ENCODE peak calls at places on chromosomes 1 and 21, in five cellular contexts. One of them, this sample, is unnamed.

GRCh38 chr1:115837762-115838421 is 3.0 kb downstream of the NHLH2 start:
- DNase-seq in endodermal cell: peak; percentile 83
- DNase-seq in left ventricle myocardium inferior: no peak
- DNase-seq in adrenal gland: no peak
- DNase-seq in CD4-positive, alpha-beta memory T cell: no peak
- DNase-seq in this sample: peak; percentile 51

GRCh38 chr1:116915182-116915611 is 5.5 kb downstream of the PTGFRN start:
- DNase-seq in adrenal gland: peak; percentile 65
- DNase-seq in left ventricle myocardium inferior: peak; percentile 22
- DNase-seq in endodermal cell: no peak
- DNase-seq in CD4-positive, alpha-beta memory T cell: no peak
- DNase-seq in this sample: no peak

GRCh38 chr1:170765712-170766330 is 101.9 kb downstream of the PRRX1 start:
- DNase-seq in adrenal gland: no peak
- DNase-seq in CD4-positive, alpha-beta memory T cell: no peak
- DNase-seq in left ventricle myocardium inferior: no peak
- DNase-seq in endodermal cell: no peak
- DNase-seq in this sample: no peak

GRCh38 chr1:64572222-64572900 is 102.4 kb downstream of the CACHD1 start:
- DNase-seq in left ventricle myocardium inferior: no peak
- DNase-seq in CD4-positive, alpha-beta memory T cell: no peak
- DNase-seq in adrenal gland: no peak
- DNase-seq in endodermal cell: no peak
- DNase-seq in this sample: no peak

GRCh38 chr1:15802234-15802965 is 5.0 kb downstream of the UQCRHL start:
- DNase-seq in left ventricle myocardium inferior: no peak
- DNase-seq in endodermal cell: no peak
- DNase-seq in adrenal gland: no peak
- DNase-seq in CD4-positive, alpha-beta memory T cell: no peak
- DNase-seq in this sample: peak; percentile 26

GRCh38 chr1:204846546-204846945 is 24.1 kb upstream of the NFASC start:
- DNase-seq in left ventricle myocardium inferior: no peak
- DNase-seq in endodermal cell: no peak
- DNase-seq in CD4-positive, alpha-beta memory T cell: no peak
- DNase-seq in adrenal gland: no peak
- DNase-seq in this sample: no peak

GRCh38 chr1:228003461-228004330 is 3.1 kb upstream of the WNT3A start:
- DNase-seq in adrenal gland: no peak
- DNase-seq in CD4-positive, alpha-beta memory T cell: no peak
- DNase-seq in endodermal cell: no peak
- DNase-seq in left ventricle myocardium inferior: no peak
- DNase-seq in this sample: no peak

GRCh38 chr1:33612877-33613487 is 140.5 kb downstream of the ZSCAN20 start:
- DNase-seq in CD4-positive, alpha-beta memory T cell: peak; percentile 5
- DNase-seq in adrenal gland: peak; percentile 68
- DNase-seq in left ventricle myocardium inferior: peak; percentile 62
- DNase-seq in endodermal cell: peak; percentile 92
- DNase-seq in this sample: peak; percentile 82

GRCh38 chr1:208541225-208541855 is 297.2 kb upstream of the PLXNA2 start:
- DNase-seq in left ventricle myocardium inferior: no peak
- DNase-seq in adrenal gland: no peak
- DNase-seq in CD4-positive, alpha-beta memory T cell: no peak
- DNase-seq in endodermal cell: no peak
- DNase-seq in this sample: no peak

GRCh38 chr1:39204441-39205081 is at the start of gene MACF1:
- DNase-seq in left ventricle myocardium inferior: peak; percentile 66
- DNase-seq in adrenal gland: peak; percentile 83
- DNase-seq in endodermal cell: peak; percentile 77
- DNase-seq in CD4-positive, alpha-beta memory T cell: no peak
- DNase-seq in this sample: peak; percentile 85

GRCh38 chr1:239274242-239274830 is 112.0 kb upstream of the CHRM3 start:
- DNase-seq in left ventricle myocardium inferior: no peak
- DNase-seq in CD4-positive, alpha-beta memory T cell: no peak
- DNase-seq in endodermal cell: no peak
- DNase-seq in adrenal gland: no peak
- DNase-seq in this sample: no peak

GRCh38 chr1:243942196-243943150 is 92.4 kb upstream of the AKT3 start:
- DNase-seq in endodermal cell: no peak
- DNase-seq in left ventricle myocardium inferior: no peak
- DNase-seq in CD4-positive, alpha-beta memory T cell: no peak
- DNase-seq in adrenal gland: no peak
- DNase-seq in this sample: no peak

GRCh38 chr1:219732814-219733491 is 120.0 kb upstream of the ZC3H11B start:
- DNase-seq in CD4-positive, alpha-beta memory T cell: no peak
- DNase-seq in endodermal cell: no peak
- DNase-seq in left ventricle myocardium inferior: no peak
- DNase-seq in adrenal gland: no peak
- DNase-seq in this sample: no peak

GRCh38 chr1:208203848-208204609 is 40.2 kb downstream of the PLXNA2 start:
- DNase-seq in endodermal cell: peak; percentile 56
- DNase-seq in adrenal gland: no peak
- DNase-seq in left ventricle myocardium inferior: no peak
- DNase-seq in CD4-positive, alpha-beta memory T cell: no peak
- DNase-seq in this sample: no peak

GRCh38 chr1:241138248-241138647 is 218.8 kb downstream of the RGS7 start:
- DNase-seq in adrenal gland: no peak
- DNase-seq in left ventricle myocardium inferior: no peak
- DNase-seq in endodermal cell: no peak
- DNase-seq in CD4-positive, alpha-beta memory T cell: no peak
- DNase-seq in this sample: no peak

GRCh38 chr1:58587667-58588066 is 10.6 kb upstream of the TACSTD2 start:
- DNase-seq in CD4-positive, alpha-beta memory T cell: no peak
- DNase-seq in left ventricle myocardium inferior: no peak
- DNase-seq in endodermal cell: no peak
- DNase-seq in adrenal gland: no peak
- DNase-seq in this sample: no peak

GRCh38 chr1:76867342-76868130 is at the start of gene ST6GALNAC5:
- DNase-seq in endodermal cell: peak; percentile 77
- DNase-seq in adrenal gland: peak; percentile 56
- DNase-seq in left ventricle myocardium inferior: no peak
- DNase-seq in CD4-positive, alpha-beta memory T cell: no peak
- DNase-seq in this sample: peak; percentile 12

GRCh38 chr1:14259191-14259757 is 339.2 kb upstream of the KAZN start:
- DNase-seq in endodermal cell: no peak
- DNase-seq in adrenal gland: peak; percentile 61
- DNase-seq in CD4-positive, alpha-beta memory T cell: no peak
- DNase-seq in left ventricle myocardium inferior: peak; percentile 86
- DNase-seq in this sample: peak; percentile 96

GRCh38 chr1:85850238-85850637 is 142.0 kb upstream of the ZNHIT6 start:
- DNase-seq in adrenal gland: no peak
- DNase-seq in endodermal cell: no peak
- DNase-seq in CD4-positive, alpha-beta memory T cell: no peak
- DNase-seq in left ventricle myocardium inferior: no peak
- DNase-seq in this sample: no peak

GRCh38 chr1:221823149-221823548 is 81.3 kb upstream of the DUSP10 start:
- DNase-seq in endodermal cell: no peak
- DNase-seq in left ventricle myocardium inferior: no peak
- DNase-seq in CD4-positive, alpha-beta memory T cell: no peak
- DNase-seq in adrenal gland: no peak
- DNase-seq in this sample: no peak

GRCh38 chr1:91885716-91886506 is at the start of gene TGFBR3:
- DNase-seq in adrenal gland: peak; percentile 96
- DNase-seq in endodermal cell: peak; percentile 91
- DNase-seq in left ventricle myocardium inferior: peak; percentile 94
- DNase-seq in CD4-positive, alpha-beta memory T cell: peak; percentile 80
- DNase-seq in this sample: peak; percentile 95

GRCh38 chr1:234726359-234726836 is 116.4 kb upstream of the IRF2BP2 start:
- DNase-seq in left ventricle myocardium inferior: no peak
- DNase-seq in CD4-positive, alpha-beta memory T cell: no peak
- DNase-seq in adrenal gland: no peak
- DNase-seq in endodermal cell: peak; percentile 64
- DNase-seq in this sample: peak; percentile 66

GRCh38 chr1:203351037-203351625 is at the start of gene FMOD:
- DNase-seq in adrenal gland: peak; percentile 47
- DNase-seq in endodermal cell: peak; percentile 78
- DNase-seq in CD4-positive, alpha-beta memory T cell: no peak
- DNase-seq in left ventricle myocardium inferior: peak; percentile 29
- DNase-seq in this sample: peak; percentile 85

GRCh38 chr1:54273837-54274192 is 73.8 kb downstream of the MRPL37 start:
- DNase-seq in CD4-positive, alpha-beta memory T cell: no peak
- DNase-seq in adrenal gland: peak; percentile 78
- DNase-seq in left ventricle myocardium inferior: peak; percentile 40
- DNase-seq in endodermal cell: peak; percentile 84
- DNase-seq in this sample: peak; percentile 75

GRCh38 chr21:39062196-39062900 is 120.9 kb downstream of the PSMG1 start:
- DNase-seq in left ventricle myocardium inferior: no peak
- DNase-seq in endodermal cell: no peak
- DNase-seq in CD4-positive, alpha-beta memory T cell: no peak
- DNase-seq in adrenal gland: no peak
- DNase-seq in this sample: no peak

GRCh38 chr21:45427331-45428271 is 22.6 kb downstream of the COL18A1 start:
- DNase-seq in endodermal cell: peak; percentile 96
- DNase-seq in adrenal gland: peak; percentile 99
- DNase-seq in left ventricle myocardium inferior: peak; percentile 42
- DNase-seq in CD4-positive, alpha-beta memory T cell: no peak
- DNase-seq in this sample: peak; percentile 75

GRCh38 chr1:226603030-226603960 is 54.7 kb downstream of the STUM start:
- DNase-seq in CD4-positive, alpha-beta memory T cell: no peak
- DNase-seq in endodermal cell: no peak
- DNase-seq in left ventricle myocardium inferior: peak; percentile 76
- DNase-seq in adrenal gland: peak; percentile 56
- DNase-seq in this sample: peak; percentile 78

GRCh38 chr1:226600254-226600653 is 51.7 kb downstream of the STUM start:
- DNase-seq in left ventricle myocardium inferior: no peak
- DNase-seq in adrenal gland: no peak
- DNase-seq in CD4-positive, alpha-beta memory T cell: no peak
- DNase-seq in endodermal cell: no peak
- DNase-seq in this sample: no peak

GRCh38 chr1:226603976-226604845 is 55.6 kb downstream of the STUM start:
- DNase-seq in CD4-positive, alpha-beta memory T cell: no peak
- DNase-seq in adrenal gland: no peak
- DNase-seq in left ventricle myocardium inferior: no peak
- DNase-seq in endodermal cell: peak; percentile 81
- DNase-seq in this sample: no peak

GRCh38 chr1:226601456-226601855 is 52.9 kb downstream of the STUM start:
- DNase-seq in endodermal cell: no peak
- DNase-seq in adrenal gland: no peak
- DNase-seq in left ventricle myocardium inferior: no peak
- DNase-seq in CD4-positive, alpha-beta memory T cell: no peak
- DNase-seq in this sample: no peak

DNA sequence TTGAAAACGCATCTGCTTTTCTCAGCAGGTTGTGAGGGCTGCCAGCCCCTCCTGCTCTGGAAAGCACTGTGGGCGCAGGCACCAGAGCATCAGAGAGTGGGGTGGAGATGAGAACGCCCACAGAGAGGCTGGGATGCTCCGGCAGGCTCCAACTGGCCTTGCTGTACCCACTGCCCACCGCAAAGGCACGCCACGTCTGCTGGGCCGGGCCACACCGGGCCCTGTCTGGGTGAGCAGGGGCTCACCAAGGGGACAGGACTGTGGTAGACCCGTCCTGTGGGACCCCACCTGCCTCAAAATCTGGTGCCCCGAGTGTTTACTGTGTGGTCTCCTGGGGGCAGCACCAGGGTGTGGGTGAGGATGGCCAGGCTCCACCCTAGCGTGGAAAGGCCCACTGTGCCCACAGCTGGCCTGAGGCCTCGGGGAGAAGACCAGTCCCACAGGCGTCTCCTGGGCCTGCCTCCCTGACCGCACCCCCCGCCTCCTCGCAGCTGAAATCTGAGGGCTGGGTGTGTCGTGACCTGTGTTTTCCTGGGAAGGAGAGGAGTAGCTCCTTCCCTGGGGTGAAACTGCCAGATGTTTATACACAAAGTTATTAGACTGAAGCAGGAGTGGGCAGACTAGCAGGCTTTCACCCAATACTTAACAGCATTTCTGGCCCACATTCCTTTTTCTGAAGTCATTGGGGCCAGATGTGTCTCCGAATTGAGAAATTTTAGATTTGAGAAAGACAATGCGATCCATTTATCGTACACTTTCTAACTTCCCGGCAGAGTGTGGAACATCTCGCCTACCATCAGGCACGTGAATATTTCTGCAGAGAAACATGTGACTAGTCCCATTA is 53.8 kb downstream of the STUM start:
- DNase-seq in left ventricle myocardium inferior: peak; percentile 66
- DNase-seq in endodermal cell: no peak
- DNase-seq in CD4-positive, alpha-beta memory T cell: no peak
- DNase-seq in adrenal gland: no peak
- DNase-seq in this sample: peak; percentile 58
- H3K27me3 ChIP-seq in left ventricle myocardium inferior: no peaks in the 10 kb centered on the region
- H3K27me3 ChIP-seq in endodermal cell: no peaks in the 10 kb centered on the region
- H3K27me3 ChIP-seq in CD4-positive, alpha-beta memory T cell: no peaks in the 10 kb centered on the region
- H3K27me3 ChIP-seq in adrenal gland: no peaks in the 10 kb centered on the region
- H3K27me3 ChIP-seq in this sample: no peaks in the 10 kb centered on the region

DNA sequence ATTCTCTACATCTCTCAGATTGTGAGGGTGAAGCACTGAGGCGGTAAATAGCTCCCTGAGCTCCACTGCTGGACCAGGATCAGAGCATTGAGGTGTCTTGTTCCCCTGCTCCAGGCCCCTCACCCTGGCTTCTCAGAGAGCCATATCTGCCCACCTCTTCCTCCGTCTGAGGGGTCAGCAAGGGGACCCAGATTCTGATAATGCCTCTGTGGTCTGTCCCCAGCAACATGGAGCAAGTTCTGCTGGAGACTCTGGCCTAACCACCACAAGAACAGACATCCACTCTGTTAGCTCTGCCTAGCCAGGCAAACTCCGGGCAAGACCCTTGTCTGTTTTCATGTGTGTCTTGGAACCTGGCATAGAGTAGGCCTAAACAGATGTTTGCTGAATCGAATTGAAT is 2.2 kb downstream of the TRAF5 start:
- DNase-seq in CD4-positive, alpha-beta memory T cell: no peak
- DNase-seq in left ventricle myocardium inferior: no peak
- DNase-seq in endodermal cell: no peak
- DNase-seq in adrenal gland: no peak
- DNase-seq in this sample: no peak
- H3K27ac ChIP-seq in CD4-positive, alpha-beta memory T cell: peak overlapping the region; percentile 73
- H3K27ac ChIP-seq in left ventricle myocardium inferior: no peak overlapping the region
- H3K27ac ChIP-seq in endodermal cell: no peak overlapping the region
- H3K27ac ChIP-seq in adrenal gland: no peak overlapping the region
- H3K27ac ChIP-seq in this sample: no peak overlapping the region

DNA sequence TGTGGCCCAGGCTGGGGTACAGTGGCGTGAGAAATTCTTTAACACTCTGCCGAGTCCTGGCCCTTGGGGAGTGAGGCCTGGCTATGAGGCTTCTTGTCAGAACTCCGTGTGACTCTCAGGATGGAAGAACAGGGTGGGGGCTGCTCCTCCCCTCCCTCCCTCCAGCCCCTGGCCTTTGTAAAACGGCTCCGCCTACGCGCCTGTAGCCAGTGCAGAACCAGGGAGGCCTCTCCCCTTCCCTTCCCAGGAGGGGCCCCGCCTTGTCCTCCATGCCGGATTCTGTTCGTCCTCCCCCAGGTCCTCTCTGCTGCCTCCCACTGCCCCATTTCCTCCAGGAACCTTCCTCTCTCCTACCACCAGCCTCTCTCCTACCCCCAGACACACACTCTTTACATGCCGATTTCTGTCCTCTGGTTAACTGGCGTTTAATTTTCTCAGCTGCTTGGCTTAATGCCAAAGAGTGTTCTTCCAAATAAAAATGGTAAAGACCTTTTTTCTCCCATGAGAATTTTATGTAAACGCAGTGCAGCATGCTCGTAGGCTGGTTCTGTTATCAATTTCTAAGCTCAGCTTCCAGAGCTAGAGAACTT is 21.0 kb downstream of the PDE9A start:
- DNase-seq in CD4-positive, alpha-beta memory T cell: no peak
- DNase-seq in endodermal cell: peak; percentile 82
- DNase-seq in adrenal gland: no peak
- DNase-seq in left ventricle myocardium inferior: peak; percentile 75
- DNase-seq in this sample: peak; percentile 86
- H3K27me3 ChIP-seq in CD4-positive, alpha-beta memory T cell: no peaks in the 10 kb centered on the region
- H3K27me3 ChIP-seq in endodermal cell: no peaks in the 10 kb centered on the region
- H3K27me3 ChIP-seq in adrenal gland: no peaks in the 10 kb centered on the region
- H3K27me3 ChIP-seq in left ventricle myocardium inferior: peaks cover 46% of the 10 kb centered on the region
- H3K27me3 ChIP-seq in this sample: no peaks in the 10 kb centered on the region

GRCh38 chr21:35204850-35205564 is 155.9 kb upstream of the RUNX1 start:
- DNase-seq in endodermal cell: peak; percentile 54
- DNase-seq in left ventricle myocardium inferior: peak; percentile 80
- DNase-seq in CD4-positive, alpha-beta memory T cell: no peak
- DNase-seq in adrenal gland: peak; percentile 53
- DNase-seq in this sample: peak; percentile 91
- H3K27ac ChIP-seq in endodermal cell: no peak overlapping the region
- H3K27ac ChIP-seq in left ventricle myocardium inferior: peak overlapping the region; percentile 75
- H3K27ac ChIP-seq in CD4-positive, alpha-beta memory T cell: no peak overlapping the region
- H3K27ac ChIP-seq in adrenal gland: no peak overlapping the region
- H3K27ac ChIP-seq in this sample: peak overlapping the region; percentile 32

This sample was measured in right cardiac atrium.